ENCODE peak calls at places on chromosomes 3 and 15, in eight cellular contexts. Z is Caco-2, W is uterus, V is suprapubic skin, Y is BE2C, H is IMR-90, M is upper lobe of right lung, G is vagina. T is an unnamed sample. For H3K9me3, the result is how much of the 10 kb centered on the place peaks cover.

GRCh38 chr3:155853214-155854146 is 747 bp downstream of the SLC33A1 start:
- DNase-seq in Z (peak), H (peak), M (peak), V (peak), G (peak), Y (peak), W (no peak), T (no peak)

GRCh38 chr3:80017369-80017768 is 249.6 kb upstream of the ROBO1 start:
- DNase-seq in V (no peak), Z (no peak), M (no peak), Y (no peak), G (no peak), H (no peak), W (no peak), T (no peak)

GRCh38 chr3:36451816-36452215 is 71.5 kb downstream of the STAC start:
- DNase-seq in Y (no peak), Z (no peak), V (no peak), M (no peak), G (no peak), W (no peak), H (no peak), T (no peak)

GRCh38 chr3:190865419-190865818 is 2.9 kb upstream of the GMNC start:
- DNase-seq in G (no peak), Y (no peak), V (no peak), W (no peak), Z (no peak), H (no peak), M (no peak), T (no peak)

GRCh38 chr3:125386811-125387210 is 11.7 kb upstream of the ZNF148 start:
- DNase-seq in H (peak), V (no peak), W (no peak), Z (no peak), M (no peak), G (peak), Y (no peak), T (no peak)

GRCh38 chr3:160837394-160837975 is 81.5 kb downstream of the PPM1L start:
- DNase-seq in Y (no peak), M (no peak), W (no peak), H (no peak), G (no peak), V (no peak), Z (peak), T (no peak)

GRCh38 chr3:197216169-197216860 is 82.1 kb downstream of the DLG1 start:
- DNase-seq in Z (no peak), G (no peak), V (no peak), Y (no peak), M (no peak), H (peak), W (no peak), T (no peak)

GRCh38 chr3:65265942-65266341 is 578.1 kb upstream of the ADAMTS9 start:
- DNase-seq in G (no peak), V (no peak), W (no peak), Z (no peak), Y (no peak), H (no peak), M (no peak), T (no peak)

GRCh38 chr3:160830792-160831191 is 74.8 kb downstream of the PPM1L start:
- DNase-seq in Y (no peak), G (no peak), H (no peak), V (no peak), W (no peak), Z (no peak), M (no peak), T (no peak)

GRCh38 chr3:93961026-93961425 is 12.7 kb downstream of the PROS1 start:
- DNase-seq in M (no peak), W (no peak), G (no peak), H (no peak), Z (no peak), Y (no peak), V (no peak), T (no peak)
- H3K9me3 ChIP-seq in M (under half), W (under half), G (under half), H (under half), Z (under half), Y (under half), V (under half), T (under half)

GRCh38 chr15:58777107-58777506 is 6.0 kb downstream of the MINDY2 start:
- DNase-seq in V (no peak), H (no peak), M (no peak), Y (no peak), Z (no peak), W (no peak), G (no peak), T (no peak)

GRCh38 chr15:58775402-58775801 is 4.3 kb downstream of the MINDY2 start:
- DNase-seq in M (no peak), W (no peak), Y (no peak), V (no peak), Z (no peak), G (no peak), H (no peak), T (no peak)

DNA sequence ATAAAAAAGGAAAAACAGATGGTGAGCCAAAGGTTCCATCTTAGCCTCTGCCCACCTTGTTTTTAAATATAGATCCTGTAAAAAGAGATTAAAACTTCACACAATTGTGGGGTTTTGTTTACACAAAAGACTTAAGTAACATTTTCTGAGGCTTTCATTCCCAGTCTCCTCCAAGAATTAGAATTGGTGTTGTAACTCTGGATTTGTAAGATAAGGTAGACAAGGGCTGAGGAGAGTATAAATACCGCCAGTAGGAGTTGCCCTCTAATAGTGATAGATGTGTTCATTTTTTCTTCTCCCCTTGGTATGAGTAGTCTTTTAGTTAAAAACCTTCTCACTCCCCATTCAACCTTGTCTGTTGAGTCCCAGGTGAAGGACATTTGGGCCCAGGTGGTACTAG is 8.5 kb downstream of the MINDY2 start:
- DNase-seq in G (no peak), Y (no peak), M (no peak), V (no peak), Z (no peak), W (no peak), H (no peak), T (no peak)
- H3K9me3 ChIP-seq in G (under half), Y (under half), M (under half), V (under half), Z (under half), W (under half), H (under half), T (under half)

DNA sequence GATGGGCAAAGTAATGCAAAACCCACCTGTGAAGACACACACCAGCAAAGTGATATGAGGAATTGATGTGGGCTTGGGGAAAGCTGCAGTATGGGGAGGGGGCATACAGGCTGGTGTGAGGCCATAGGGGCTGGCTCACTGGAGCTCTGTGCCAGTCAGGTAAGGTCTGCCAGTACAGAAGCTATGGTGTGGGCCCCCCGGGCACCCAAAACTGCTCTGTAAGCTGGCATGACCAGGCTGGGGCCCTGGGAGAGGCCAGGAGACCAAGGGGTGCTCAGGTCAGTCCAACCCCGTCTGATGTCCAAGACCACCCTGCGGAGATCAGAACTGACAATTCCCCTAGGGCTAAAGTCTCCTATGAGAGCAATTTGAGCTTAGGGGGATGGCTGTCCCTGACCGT is 163.1 kb downstream of the KCNMB2 start:
- DNase-seq in Z (no peak), G (no peak), M (no peak), H (no peak), W (no peak), V (no peak), Y (no peak), T (no peak)
- H3K9me3 ChIP-seq in Z (under half), G (under half), M (under half), H (under half), W (under half), V (under half), Y (under half), T (under half)

GRCh38 chr3:103810167-103810566 is 1375.4 kb downstream of the ZPLD1 start:
- DNase-seq in G (no peak), V (no peak), Z (no peak), M (no peak), Y (no peak), H (no peak), W (no peak), T (no peak)
- H3K9me3 ChIP-seq in G (under half), V (under half), Z (under half), M (under half), Y (under half), H (under half), W (under half), T (under half)

DNA sequence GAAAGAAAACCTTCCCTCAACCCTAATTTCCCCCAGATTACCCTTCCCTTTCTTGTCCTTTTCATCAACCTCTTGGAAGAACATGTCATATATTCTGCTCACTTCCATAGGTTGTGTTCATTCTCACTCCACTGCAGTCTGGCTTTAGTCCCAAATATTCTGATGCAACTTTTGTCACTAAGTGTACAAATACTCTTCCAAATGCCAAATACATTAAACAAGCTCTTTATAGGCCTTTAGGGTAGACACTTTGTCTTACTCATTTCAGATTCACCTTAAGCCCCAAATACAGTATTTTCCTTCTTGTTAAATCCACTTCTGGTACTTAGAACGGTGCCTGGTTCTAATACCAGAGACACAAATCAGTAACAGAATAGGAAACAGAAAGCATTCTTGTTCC is 406.5 kb upstream of the CDIN1 start:
- DNase-seq in W (no peak), G (no peak), Z (no peak), Y (no peak), M (no peak), V (no peak), H (no peak), T (no peak)
- H3K9me3 ChIP-seq in W (under half), G (under half), Z (under half), Y (under half), M (under half), V (under half), H (under half), T (under half)

DNA sequence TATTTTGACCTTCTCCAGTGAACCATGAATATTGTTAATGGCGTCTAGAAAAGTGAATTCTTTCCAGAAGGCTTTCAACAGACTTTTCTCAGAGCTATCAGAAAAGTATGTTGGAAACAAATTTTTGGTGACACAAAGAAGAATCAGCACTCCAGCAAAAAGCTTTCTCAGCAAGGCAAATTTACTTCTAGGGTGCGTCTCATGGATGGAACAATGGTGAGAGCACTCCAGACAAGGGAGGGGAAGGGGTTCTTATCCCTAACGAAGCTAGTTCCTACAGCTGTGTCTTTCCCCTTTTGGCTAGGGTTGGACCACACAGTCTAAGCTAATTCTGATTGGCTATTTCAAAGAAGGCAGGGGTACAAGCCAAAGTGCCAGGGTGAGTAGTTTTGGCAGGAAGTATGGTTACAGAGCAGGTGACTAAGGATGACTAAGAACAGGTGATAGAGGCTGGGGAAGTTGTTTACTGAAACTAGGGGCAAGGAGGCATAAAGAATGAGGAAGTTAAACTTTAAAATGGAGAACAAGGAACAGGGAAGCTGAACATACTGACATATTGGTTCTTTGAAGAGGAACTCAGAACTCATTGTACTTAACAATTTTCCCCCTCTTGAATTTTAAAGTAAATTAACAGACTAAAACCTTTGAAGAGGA is 959.8 kb downstream of the NAALADL2 start:
- DNase-seq in Y (no peak), G (no peak), Z (no peak), V (no peak), M (no peak), W (no peak), H (no peak), T (no peak)
- H3K9me3 ChIP-seq in Y (under half), G (under half), Z (under half), V (under half), M (under half), W (under half), H (under half), T (under half)